ENCODE peak calls at places on chromosomes 5 and 9, in nine cellular contexts. W is psoas muscle, L is dorsolateral prefrontal cortex, R is MM.1S, I is left ventricle myocardium inferior, X is fibroblast of lung, E is PC-9, O is heart left ventricle, P is tibial artery. U is an unnamed sample.

GRCh38 chr5:73317523-73317922 is 131.1 kb downstream of the FOXD1 start:
- DNase-seq in W (no peak), L (no peak), R (no peak), I (no peak), X (no peak), E (no peak), O (no peak), P (no peak), U (no peak)

GRCh38 chr9:36484124-36484523 is 84.1 kb upstream of the RNF38 start:
- DNase-seq in W (no peak), L (no peak), R (no peak), I (no peak), X (no peak), E (no peak), O (no peak), P (no peak), U (no peak)

GRCh38 chr9:306907-307306 is 92.2 kb downstream of the DOCK8 start:
- DNase-seq in W (no peak), L (no peak), R (peak; percentile 37), I (no peak), X (no peak), E (no peak), O (no peak), P (no peak), U (no peak)

GRCh38 chr9:128627127-128627715 is 29.4 kb downstream of the DYNC2I2 start:
- DNase-seq in W (no peak), L (peak; percentile 76), R (no peak), I (no peak), X (no peak), E (no peak), O (no peak), P (no peak), U (no peak)

GRCh38 chr9:129156163-129156562 is 21.9 kb downstream of the IER5L start:
- DNase-seq in W (no peak), L (no peak), R (no peak), I (no peak), X (no peak), E (no peak), O (no peak), P (no peak), U (no peak)

GRCh38 chr5:138515571-138516275 is 27.3 kb downstream of the ETF1 start:
- DNase-seq in W (no peak), L (no peak), R (no peak), I (no peak), X (no peak), E (no peak), O (no peak), P (no peak), U (no peak)

GRCh38 chr9:135973276-135974219 is 12.4 kb upstream of the UBAC1 start:
- DNase-seq in W (no peak), L (no peak), R (no peak), I (no peak), X (peak; percentile 24), E (no peak), O (no peak), P (no peak), U (no peak)

GRCh38 chr5:94777163-94777885 is 158.9 kb downstream of the SLF1 start:
- DNase-seq in W (no peak), L (no peak), R (no peak), I (no peak), X (peak; percentile 35), E (no peak), O (no peak), P (no peak), U (no peak)

GRCh38 chr9:131721096-131721495 is 18.8 kb downstream of the RAPGEF1 start:
- DNase-seq in W (no peak), L (no peak), R (no peak), I (no peak), X (no peak), E (no peak), O (no peak), P (no peak), U (no peak)

GRCh38 chr5:136195971-136196577 is 3.1 kb upstream of the SMIM32 start:
- DNase-seq in W (no peak), L (no peak), R (no peak), I (no peak), X (no peak), E (no peak), O (no peak), P (no peak), U (no peak)

GRCh38 chr5:136199408-136199807 is 6.4 kb upstream of the SMIM32 start:
- DNase-seq in W (no peak), L (no peak), R (no peak), I (no peak), X (no peak), E (no peak), O (no peak), P (no peak), U (peak; percentile 27)

GRCh38 chr5:136200130-136200529 is 7.2 kb upstream of the SMIM32 start:
- DNase-seq in W (no peak), L (no peak), R (no peak), I (no peak), X (no peak), E (no peak), O (no peak), P (no peak), U (no peak)

GRCh38 chr5:136198453-136198852 is 5.5 kb upstream of the SMIM32 start:
- DNase-seq in W (no peak), L (no peak), R (no peak), I (no peak), X (no peak), E (no peak), O (no peak), P (no peak), U (no peak)

DNA sequence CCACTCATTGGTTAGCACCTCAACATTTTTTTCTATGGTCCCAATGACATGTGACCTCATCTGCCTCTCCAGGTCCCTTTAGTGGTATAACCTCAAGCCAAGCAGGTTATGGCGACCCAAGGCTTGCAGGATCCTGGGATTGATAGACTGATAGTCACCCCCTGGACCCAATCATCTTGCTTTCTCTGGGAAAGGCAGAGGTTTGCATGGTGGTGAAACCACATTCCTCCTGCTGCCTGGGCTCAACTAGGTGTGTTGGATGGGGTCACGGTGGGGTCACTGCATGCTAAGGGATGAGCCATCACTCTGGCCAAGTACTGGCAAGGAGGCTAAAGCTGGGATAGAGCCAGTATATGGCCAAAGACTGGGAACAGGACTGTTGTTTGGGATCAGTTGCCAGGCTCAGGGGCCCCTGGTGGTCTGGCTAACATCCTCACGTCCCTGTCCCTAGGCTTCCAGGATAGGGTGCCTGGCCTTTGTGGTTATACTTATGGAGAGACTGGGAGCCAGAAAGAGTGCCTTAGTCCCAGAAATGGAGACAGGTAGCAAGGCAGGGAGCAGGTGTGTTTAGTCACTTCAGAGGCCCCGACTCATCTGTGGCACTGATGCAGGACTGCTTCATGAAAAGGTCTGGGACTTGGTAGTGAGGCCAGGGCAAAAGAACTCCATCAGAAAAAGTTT is 4.6 kb upstream of the SMIM32 start:
- DNase-seq in W (no peak), L (no peak), R (no peak), I (no peak), X (no peak), E (peak; percentile 37), O (no peak), P (peak; percentile 38), U (no peak)
- H3K27me3 ChIP-seq in W (no peaks in the 10 kb centered on the region), L (peaks cover 6% of the 10 kb centered on the region), R (no peaks in the 10 kb centered on the region), I (peaks cover 94% of the 10 kb centered on the region), X (peaks cover 27% of the 10 kb centered on the region), E (no peaks in the 10 kb centered on the region), O (peaks cover 29% of the 10 kb centered on the region), P (peaks cover 5% of the 10 kb centered on the region), U (peaks cover 28% of the 10 kb centered on the region)

GRCh38 chr5:97133106-97133505 is 9.3 kb downstream of the LIX1 start:
- DNase-seq in W (no peak), L (no peak), R (no peak), I (no peak), X (no peak), E (no peak), O (no peak), P (no peak), U (no peak)
- TF ChIP-seq CTCF in W (no peak), L (no peak), R (no peak), I (no peak), X (no peak), E (no peak), O (no peak), P (no peak), U (no peak)

GRCh38 chr5:105695916-105696315 is 1974.8 kb downstream of the EFNA5 start:
- DNase-seq in W (no peak), L (no peak), R (no peak), I (no peak), X (no peak), E (no peak), O (no peak), P (no peak), U (no peak)
- H3K27me3 ChIP-seq in W (no peaks in the 10 kb centered on the region), L (no peaks in the 10 kb centered on the region), R (no peaks in the 10 kb centered on the region), I (no peaks in the 10 kb centered on the region), X (no peaks in the 10 kb centered on the region), E (no peaks in the 10 kb centered on the region), O (no peaks in the 10 kb centered on the region), P (no peaks in the 10 kb centered on the region), U (no peaks in the 10 kb centered on the region)

GRCh38 chr5:1494780-1495524 is 28.8 kb downstream of the LPCAT1 start:
- DNase-seq in W (peak; percentile 75), L (no peak), R (no peak), I (no peak), X (no peak), E (no peak), O (no peak), P (no peak), U (no peak)
- TF ChIP-seq CTCF in W (no peak), L (no peak), R (no peak), I (no peak), X (no peak), E (no peak), O (no peak), P (no peak), U (no peak)

DNA sequence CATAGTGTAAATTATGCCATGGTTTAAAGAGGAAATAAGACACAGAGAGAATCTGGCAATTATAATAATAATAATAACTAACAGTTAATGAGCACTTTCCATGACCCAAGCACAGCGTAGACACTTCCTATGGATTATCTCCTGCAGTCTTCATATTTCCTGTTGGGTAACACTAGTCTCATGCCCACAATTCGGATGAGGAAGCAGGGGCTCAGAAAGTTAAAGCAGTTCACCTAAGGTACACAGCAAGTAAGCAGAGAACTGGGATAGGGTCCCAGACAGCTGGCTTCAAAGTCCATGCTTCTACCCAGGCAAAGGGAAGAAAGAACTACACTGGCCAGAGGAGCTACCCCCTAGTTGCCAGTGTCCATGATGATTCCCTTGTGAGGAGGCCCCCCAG is 27.9 kb upstream of the TGFBI start:
- DNase-seq in W (no peak), L (no peak), R (no peak), I (no peak), X (no peak), E (no peak), O (no peak), P (no peak), U (no peak)
- H3K27me3 ChIP-seq in W (no peaks in the 10 kb centered on the region), L (no peaks in the 10 kb centered on the region), R (no peaks in the 10 kb centered on the region), I (peaks cover 7% of the 10 kb centered on the region), X (no peaks in the 10 kb centered on the region), E (no peaks in the 10 kb centered on the region), O (no peaks in the 10 kb centered on the region), P (no peaks in the 10 kb centered on the region), U (no peaks in the 10 kb centered on the region)

GRCh38 chr9:116191757-116192415 is 38.3 kb downstream of the PAPPA start:
- DNase-seq in W (no peak), L (no peak), R (no peak), I (no peak), X (no peak), E (no peak), O (no peak), P (no peak), U (no peak)
- TF ChIP-seq CTCF in W (no peak), L (no peak), R (no peak), I (no peak), X (no peak), E (no peak), O (no peak), P (no peak), U (no peak)

GRCh38 chr5:74327339-74327685 is 313.2 kb downstream of the ENC1 start:
- DNase-seq in W (no peak), L (no peak), R (no peak), I (no peak), X (no peak), E (no peak), O (no peak), P (no peak), U (no peak)
- H3K27me3 ChIP-seq in W (no peaks in the 10 kb centered on the region), L (no peaks in the 10 kb centered on the region), R (no peaks in the 10 kb centered on the region), I (no peaks in the 10 kb centered on the region), X (no peaks in the 10 kb centered on the region), E (no peaks in the 10 kb centered on the region), O (no peaks in the 10 kb centered on the region), P (no peaks in the 10 kb centered on the region), U (no peaks in the 10 kb centered on the region)